ENCODE peak calls at places on chromosomes 13 and 19, in six cellular contexts. One of them, this sample, is unnamed.
A peak's percentile ranks its signal among the peaks of the same experiment; 100 is the strongest.

GRCh38 chr19:40524133-40524549 is 52.5 kb upstream of the SHKBP1 start:
- DNase-seq in hippocampal formation: no peak
- DNase-seq in colonic mucosa: no peak
- DNase-seq in uterus: no peak
- DNase-seq in COR-L47: no peak
- DNase-seq in germinal center: no peak
- DNase-seq in this sample: no peak

GRCh38 chr13:43245374-43245964 is 222.1 kb downstream of the DNAJC15 start:
- DNase-seq in COR-L47: no peak
- DNase-seq in hippocampal formation: no peak
- DNase-seq in uterus: no peak
- DNase-seq in germinal center: no peak
- DNase-seq in colonic mucosa: no peak
- DNase-seq in this sample: no peak

GRCh38 chr13:97631158-97631557 is 197.2 kb downstream of the RAP2A start:
- DNase-seq in hippocampal formation: no peak
- DNase-seq in colonic mucosa: no peak
- DNase-seq in germinal center: no peak
- DNase-seq in COR-L47: no peak
- DNase-seq in uterus: no peak
- DNase-seq in this sample: no peak

GRCh38 chr19:39410620-39411005 is 1.9 kb upstream of the PLEKHG2 start:
- DNase-seq in hippocampal formation: no peak
- DNase-seq in germinal center: no peak
- DNase-seq in colonic mucosa: peak; percentile 38
- DNase-seq in uterus: peak; percentile 42
- DNase-seq in COR-L47: no peak
- DNase-seq in this sample: no peak

GRCh38 chr19:11237321-11237720 is 2.1 kb upstream of the ANGPTL8 start:
- DNase-seq in hippocampal formation: no peak
- DNase-seq in colonic mucosa: no peak
- DNase-seq in COR-L47: no peak
- DNase-seq in germinal center: no peak
- DNase-seq in uterus: no peak
- DNase-seq in this sample: no peak

GRCh38 chr13:64753606-64754005 is 2476.5 kb downstream of the PCDH9 start:
- DNase-seq in uterus: no peak
- DNase-seq in colonic mucosa: no peak
- DNase-seq in hippocampal formation: no peak
- DNase-seq in COR-L47: no peak
- DNase-seq in germinal center: no peak
- DNase-seq in this sample: no peak

GRCh38 chr13:45340422-45341033 is 455 bp downstream of the TPT1 start:
- DNase-seq in COR-L47: peak; percentile 83
- DNase-seq in colonic mucosa: peak; percentile 94
- DNase-seq in hippocampal formation: peak; percentile 75
- DNase-seq in germinal center: peak; percentile 77
- DNase-seq in uterus: peak; percentile 94
- DNase-seq in this sample: peak; percentile 72

GRCh38 chr13:111159362-111160320 is 44.5 kb downstream of the ARHGEF7 start:
- DNase-seq in colonic mucosa: no peak
- DNase-seq in hippocampal formation: no peak
- DNase-seq in uterus: no peak
- DNase-seq in COR-L47: no peak
- DNase-seq in germinal center: no peak
- DNase-seq in this sample: no peak

GRCh38 chr13:99051768-99052455 is 74.0 kb upstream of the DOCK9 start:
- DNase-seq in colonic mucosa: no peak
- DNase-seq in germinal center: no peak
- DNase-seq in hippocampal formation: no peak
- DNase-seq in uterus: no peak
- DNase-seq in COR-L47: no peak
- DNase-seq in this sample: no peak

GRCh38 chr13:74465279-74465678 is 331.1 kb upstream of the KLF12 start:
- DNase-seq in uterus: no peak
- DNase-seq in colonic mucosa: no peak
- DNase-seq in germinal center: no peak
- DNase-seq in hippocampal formation: no peak
- DNase-seq in COR-L47: peak; percentile 56
- DNase-seq in this sample: no peak

GRCh38 chr19:54388001-54388802 is 23.5 kb upstream of the LAIR1 start:
- DNase-seq in hippocampal formation: no peak
- DNase-seq in germinal center: no peak
- DNase-seq in uterus: no peak
- DNase-seq in colonic mucosa: peak; percentile 22
- DNase-seq in COR-L47: no peak
- DNase-seq in this sample: no peak

GRCh38 chr13:74774252-74774651 is 640.0 kb upstream of the KLF12 start:
- DNase-seq in colonic mucosa: no peak
- DNase-seq in COR-L47: no peak
- DNase-seq in hippocampal formation: no peak
- DNase-seq in uterus: no peak
- DNase-seq in germinal center: no peak
- DNase-seq in this sample: no peak

GRCh38 chr19:19460761-19461265 is 54.5 kb downstream of the TSSK6 start:
- DNase-seq in COR-L47: no peak
- DNase-seq in colonic mucosa: peak; percentile 48
- DNase-seq in hippocampal formation: no peak
- DNase-seq in germinal center: no peak
- DNase-seq in uterus: no peak
- DNase-seq in this sample: no peak

GRCh38 chr19:12952488-12953455 is 4.3 kb downstream of the GADD45GIP1 start:
- DNase-seq in COR-L47: no peak
- DNase-seq in uterus: no peak
- DNase-seq in colonic mucosa: no peak
- DNase-seq in hippocampal formation: no peak
- DNase-seq in germinal center: no peak
- DNase-seq in this sample: no peak

GRCh38 chr19:49091391-49092038 is 6.3 kb downstream of the SNRNP70 start:
- DNase-seq in COR-L47: no peak
- DNase-seq in uterus: no peak
- DNase-seq in hippocampal formation: no peak
- DNase-seq in germinal center: no peak
- DNase-seq in colonic mucosa: no peak
- DNase-seq in this sample: no peak

GRCh38 chr13:34076943-34077703 is 259.2 kb downstream of the RFC3 start:
- DNase-seq in hippocampal formation: peak; percentile 47
- DNase-seq in uterus: no peak
- DNase-seq in COR-L47: no peak
- DNase-seq in germinal center: peak; percentile 13
- DNase-seq in colonic mucosa: no peak
- DNase-seq in this sample: no peak

GRCh38 chr19:56942749-56943148 is 102.2 kb upstream of the PEG3 start:
- DNase-seq in hippocampal formation: no peak
- DNase-seq in COR-L47: no peak
- DNase-seq in germinal center: no peak
- DNase-seq in colonic mucosa: peak; percentile 19
- DNase-seq in uterus: peak; percentile 38
- DNase-seq in this sample: no peak

GRCh38 chr19:37876047-37876446 is 30.3 kb downstream of the WDR87 start:
- DNase-seq in germinal center: no peak
- DNase-seq in hippocampal formation: no peak
- DNase-seq in uterus: no peak
- DNase-seq in colonic mucosa: no peak
- DNase-seq in COR-L47: no peak
- DNase-seq in this sample: no peak

GRCh38 chr19:32859591-32859990 is 10.0 kb downstream of the SLC7A9 start:
- DNase-seq in colonic mucosa: no peak
- DNase-seq in uterus: no peak
- DNase-seq in hippocampal formation: no peak
- DNase-seq in germinal center: no peak
- DNase-seq in COR-L47: no peak
- DNase-seq in this sample: no peak

GRCh38 chr13:51385114-51385513 is 45.6 kb downstream of the SERPINE3 start:
- DNase-seq in hippocampal formation: no peak
- DNase-seq in germinal center: no peak
- DNase-seq in uterus: no peak
- DNase-seq in colonic mucosa: no peak
- DNase-seq in COR-L47: no peak
- DNase-seq in this sample: no peak

GRCh38 chr13:37144661-37145060 is 39.2 kb upstream of the CSNK1A1L start:
- DNase-seq in colonic mucosa: no peak
- DNase-seq in germinal center: no peak
- DNase-seq in uterus: no peak
- DNase-seq in COR-L47: no peak
- DNase-seq in hippocampal formation: no peak
- DNase-seq in this sample: no peak

GRCh38 chr19:2099054-2099501 is 2.4 kb downstream of the IZUMO4 start:
- DNase-seq in colonic mucosa: no peak
- DNase-seq in germinal center: no peak
- DNase-seq in hippocampal formation: no peak
- DNase-seq in uterus: no peak
- DNase-seq in COR-L47: no peak
- DNase-seq in this sample: no peak

This sample was measured in frontal cortex.